ENCODE peak calls at places on chromosome 5, in four cellular contexts. A, K, M and B are unnamed samples.

GRCh38 chr5:181217805-181218065 is 5.3 kb upstream of the TRIM41 start:
- DNase-seq in A (no peak), K (no peak), M (no peak), B (no peak)

GRCh38 chr5:164475339-164475977 is 970.0 kb downstream of the MAT2B start:
- DNase-seq in A (no peak), K (peak), M (no peak), B (no peak)

GRCh38 chr5:90691533-90691932 is 132.9 kb downstream of the ADGRV1 start:
- DNase-seq in A (no peak), K (no peak), M (no peak), B (no peak)

GRCh38 chr5:37709020-37709419 is 130.8 kb downstream of the GDNF start:
- DNase-seq in A (no peak), K (no peak), M (no peak), B (no peak)

GRCh38 chr5:172605466-172605865 is 35.6 kb upstream of the NEURL1B start:
- DNase-seq in A (no peak), K (no peak), M (no peak), B (no peak)

GRCh38 chr5:179208706-179209358 is 136.4 kb downstream of the ADAMTS2 start:
- DNase-seq in A (no peak), K (no peak), M (no peak), B (no peak)

GRCh38 chr5:105504-106080 is 13.6 kb downstream of the PLEKHG4B start:
- DNase-seq in A (no peak), K (no peak), M (no peak), B (no peak)

GRCh38 chr5:6902094-6902493 is 188.9 kb downstream of the TENT4A start:
- DNase-seq in A (no peak), K (no peak), M (no peak), B (no peak)

GRCh38 chr5:35188041-35188457 is 42.2 kb downstream of the PRLR start:
- DNase-seq in A (no peak), K (no peak), M (no peak), B (no peak)

GRCh38 chr5:83172655-83173054 is 95.3 kb downstream of the XRCC4 start:
- DNase-seq in A (no peak), K (no peak), M (no peak), B (no peak)

GRCh38 chr5:142070000-142070399 is 38.6 kb upstream of the NDFIP1 start:
- DNase-seq in A (no peak), K (no peak), M (no peak), B (no peak)

GRCh38 chr5:59874675-59875074 is 18.9 kb downstream of the PDE4D start:
- DNase-seq in A (no peak), K (no peak), M (no peak), B (no peak)

GRCh38 chr5:39178856-39179255 is 40.5 kb downstream of the FYB1 start:
- DNase-seq in A (no peak), K (no peak), M (no peak), B (no peak)

GRCh38 chr5:89286320-89286719 is 403.3 kb upstream of the MEF2C start:
- DNase-seq in A (no peak), K (no peak), M (no peak), B (no peak)

GRCh38 chr5:96896285-96896711 is 20.0 kb downstream of the ERAP2 start:
- DNase-seq in A (no peak), K (no peak), M (no peak), B (no peak)

GRCh38 chr5:151454889-151455288 is 7.5 kb downstream of the SLC36A1 start:
- DNase-seq in A (no peak), K (no peak), M (no peak), B (no peak)

GRCh38 chr5:102959055-102959454 is 160.9 kb downstream of the GIN1 start:
- DNase-seq in A (no peak), K (no peak), M (no peak), B (no peak)

GRCh38 chr5:135012951-135013391 is 21.1 kb downstream of the PITX1 start:
- DNase-seq in A (no peak), K (no peak), M (no peak), B (no peak)

GRCh38 chr5:160699301-160699700 is 152.7 kb downstream of the ATP10B start:
- DNase-seq in A (no peak), K (no peak), M (no peak), B (no peak)

GRCh38 chr5:34691326-34691725 is 35.2 kb downstream of the RAI14 start:
- DNase-seq in A (no peak), K (no peak), M (no peak), B (no peak)

GRCh38 chr5:59786271-59786805 is 107.2 kb downstream of the PDE4D start:
- DNase-seq in A (no peak), K (no peak), M (no peak), B (no peak)

GRCh38 chr5:79333852-79334557 is 98.1 kb downstream of the JMY start:
- DNase-seq in A (no peak), K (no peak), M (no peak), B (no peak)

GRCh38 chr5:73960023-73960422 is 334.0 kb downstream of the ARHGEF28 start:
- DNase-seq in A (no peak), K (no peak), M (no peak), B (no peak)

GRCh38 chr5:128966375-128966774 is 1.1 kb downstream of the SLC27A6 start:
- DNase-seq in A (no peak), K (no peak), M (no peak), B (no peak)

GRCh38 chr5:77024490-77024889 is 5.7 kb upstream of the AGGF1 start:
- DNase-seq in A (no peak), K (no peak), M (no peak), B (no peak)

GRCh38 chr5:135227064-135228022 is 171.7 kb downstream of the MACROH2A1 start:
- DNase-seq in A (no peak), K (no peak), M (no peak), B (no peak)

GRCh38 chr5:157155297-157155696 is 10.8 kb downstream of the GARIN3 start:
- DNase-seq in A (no peak), K (no peak), M (no peak), B (no peak)

GRCh38 chr5:147391781-147392180 is 118.1 kb downstream of the DPYSL3 start:
- DNase-seq in A (no peak), K (peak), M (no peak), B (no peak)

GRCh38 chr5:133899506-133899905 is 68.9 kb downstream of the C5orf15 start:
- DNase-seq in A (no peak), K (no peak), M (no peak), B (no peak)

GRCh38 chr5:175444060-175444904 is at the start of gene DRD1:
- DNase-seq in A (peak), K (no peak), M (no peak), B (peak)

GRCh38 chr5:58871648-58872242 is 288.9 kb downstream of the RAB3C start:
- DNase-seq in A (no peak), K (peak), M (no peak), B (no peak)

GRCh38 chr5:104576677-104577076 is 1014.1 kb upstream of the NUDT12 start:
- DNase-seq in A (no peak), K (no peak), M (no peak), B (no peak)

GRCh38 chr5:4042311-4042710 is 446.7 kb downstream of the IRX1 start:
- DNase-seq in A (no peak), K (no peak), M (no peak), B (no peak)

GRCh38 chr5:42612997-42613396 is 143.6 kb upstream of the CCDC152 start:
- DNase-seq in A (no peak), K (no peak), M (no peak), B (no peak)

GRCh38 chr5:138778234-138778633 is 25.0 kb downstream of the CTNNA1 start:
- DNase-seq in A (no peak), K (no peak), M (no peak), B (no peak)

GRCh38 chr5:132648355-132648754 is 9.6 kb upstream of the IL13 start:
- DNase-seq in A (no peak), K (no peak), M (no peak), B (no peak)

GRCh38 chr5:2007906-2008437 is 125.2 kb upstream of the IRX4 start:
- DNase-seq in A (no peak), K (no peak), M (no peak), B (no peak)

GRCh38 chr5:150208187-150209015 is 18.5 kb downstream of the SLC6A7 start:
- DNase-seq in A (no peak), K (no peak), M (no peak), B (no peak)